ENCODE peak calls at places on chromosomes 4 and X, in six cellular contexts. One of them, this sample, is unnamed.

GRCh38 chrX:109740076-109740809 is 7.2 kb upstream of the ACSL4 start:
- DNase-seq in activated T-cell treated with anti-CD3 and anti-CD28 coated beads for 24 hours: no peak
- DNase-seq in renal cortical epithelial cell: peak; percentile 67
- DNase-seq in Caki2: no peak
- DNase-seq in NCI-H748 treated with DMSO at 0.1 percent for 48 hours: no peak
- DNase-seq in CD4-positive, alpha-beta T cell: no peak
- DNase-seq in this sample: peak; percentile 72

GRCh38 chrX:2767631-2768455 is 16.0 kb downstream of the XG start:
- DNase-seq in Caki2: peak; percentile 22
- DNase-seq in NCI-H748 treated with DMSO at 0.1 percent for 48 hours: peak; percentile 1
- DNase-seq in activated T-cell treated with anti-CD3 and anti-CD28 coated beads for 24 hours: no peak
- DNase-seq in CD4-positive, alpha-beta T cell: no peak
- DNase-seq in renal cortical epithelial cell: no peak
- DNase-seq in this sample: peak; percentile 37

GRCh38 chr4:10135252-10135651 is 18.7 kb upstream of the WDR1 start:
- DNase-seq in renal cortical epithelial cell: no peak
- DNase-seq in activated T-cell treated with anti-CD3 and anti-CD28 coated beads for 24 hours: no peak
- DNase-seq in CD4-positive, alpha-beta T cell: no peak
- DNase-seq in NCI-H748 treated with DMSO at 0.1 percent for 48 hours: no peak
- DNase-seq in Caki2: no peak
- DNase-seq in this sample: no peak

GRCh38 chr4:56757270-56757746 is 64.2 kb downstream of the SPINK2 start:
- DNase-seq in renal cortical epithelial cell: peak; percentile 58
- DNase-seq in NCI-H748 treated with DMSO at 0.1 percent for 48 hours: no peak
- DNase-seq in activated T-cell treated with anti-CD3 and anti-CD28 coated beads for 24 hours: no peak
- DNase-seq in CD4-positive, alpha-beta T cell: peak; percentile 10
- DNase-seq in Caki2: no peak
- DNase-seq in this sample: peak; percentile 49

GRCh38 chr4:153823483-153823882 is 34.6 kb upstream of the SFRP2 start:
- DNase-seq in activated T-cell treated with anti-CD3 and anti-CD28 coated beads for 24 hours: no peak
- DNase-seq in Caki2: no peak
- DNase-seq in CD4-positive, alpha-beta T cell: no peak
- DNase-seq in NCI-H748 treated with DMSO at 0.1 percent for 48 hours: no peak
- DNase-seq in renal cortical epithelial cell: no peak
- DNase-seq in this sample: no peak

GRCh38 chrX:131477498-131477897 is 66.4 kb upstream of the OR13H1 start:
- DNase-seq in CD4-positive, alpha-beta T cell: no peak
- DNase-seq in NCI-H748 treated with DMSO at 0.1 percent for 48 hours: peak; percentile 64
- DNase-seq in activated T-cell treated with anti-CD3 and anti-CD28 coated beads for 24 hours: no peak
- DNase-seq in renal cortical epithelial cell: no peak
- DNase-seq in Caki2: no peak
- DNase-seq in this sample: no peak

GRCh38 chr4:40976343-40976742 is 226.6 kb downstream of the NSUN7 start:
- DNase-seq in NCI-H748 treated with DMSO at 0.1 percent for 48 hours: peak; percentile 26
- DNase-seq in renal cortical epithelial cell: peak; percentile 75
- DNase-seq in activated T-cell treated with anti-CD3 and anti-CD28 coated beads for 24 hours: peak; percentile 7
- DNase-seq in CD4-positive, alpha-beta T cell: no peak
- DNase-seq in Caki2: peak; percentile 24
- DNase-seq in this sample: peak; percentile 79

GRCh38 chr4:87030606-87031441 is 96.0 kb downstream of the AFF1 start:
- DNase-seq in CD4-positive, alpha-beta T cell: no peak
- DNase-seq in NCI-H748 treated with DMSO at 0.1 percent for 48 hours: no peak
- DNase-seq in renal cortical epithelial cell: no peak
- DNase-seq in activated T-cell treated with anti-CD3 and anti-CD28 coated beads for 24 hours: no peak
- DNase-seq in Caki2: no peak
- DNase-seq in this sample: peak; percentile 56

GRCh38 chr4:89497517-89498308 is 190.1 kb upstream of the GPRIN3 start:
- DNase-seq in NCI-H748 treated with DMSO at 0.1 percent for 48 hours: no peak
- DNase-seq in Caki2: no peak
- DNase-seq in CD4-positive, alpha-beta T cell: no peak
- DNase-seq in activated T-cell treated with anti-CD3 and anti-CD28 coated beads for 24 hours: no peak
- DNase-seq in renal cortical epithelial cell: no peak
- DNase-seq in this sample: peak; percentile 57

GRCh38 chrX:9842541-9842940 is 56.3 kb downstream of the SHROOM2 start:
- DNase-seq in activated T-cell treated with anti-CD3 and anti-CD28 coated beads for 24 hours: no peak
- DNase-seq in Caki2: peak; percentile 22
- DNase-seq in NCI-H748 treated with DMSO at 0.1 percent for 48 hours: no peak
- DNase-seq in renal cortical epithelial cell: peak; percentile 35
- DNase-seq in CD4-positive, alpha-beta T cell: no peak
- DNase-seq in this sample: no peak

GRCh38 chr4:107757860-107758476 is 37.9 kb upstream of the PAPSS1 start:
- DNase-seq in Caki2: no peak
- DNase-seq in CD4-positive, alpha-beta T cell: no peak
- DNase-seq in NCI-H748 treated with DMSO at 0.1 percent for 48 hours: peak; percentile 8
- DNase-seq in renal cortical epithelial cell: peak; percentile 65
- DNase-seq in activated T-cell treated with anti-CD3 and anti-CD28 coated beads for 24 hours: no peak
- DNase-seq in this sample: peak; percentile 70

GRCh38 chr4:1746265-1746691 is 25.0 kb downstream of the TACC3 start:
- DNase-seq in renal cortical epithelial cell: peak; percentile 23
- DNase-seq in NCI-H748 treated with DMSO at 0.1 percent for 48 hours: no peak
- DNase-seq in activated T-cell treated with anti-CD3 and anti-CD28 coated beads for 24 hours: peak; percentile 76
- DNase-seq in CD4-positive, alpha-beta T cell: peak; percentile 70
- DNase-seq in Caki2: no peak
- DNase-seq in this sample: peak; percentile 72

GRCh38 chr4:60582167-60582566 is 618.0 kb upstream of the ADGRL3 start:
- DNase-seq in Caki2: no peak
- DNase-seq in CD4-positive, alpha-beta T cell: no peak
- DNase-seq in renal cortical epithelial cell: no peak
- DNase-seq in activated T-cell treated with anti-CD3 and anti-CD28 coated beads for 24 hours: no peak
- DNase-seq in NCI-H748 treated with DMSO at 0.1 percent for 48 hours: no peak
- DNase-seq in this sample: no peak

GRCh38 chr4:7299051-7299907 is 106.9 kb downstream of the SORCS2 start:
- DNase-seq in Caki2: no peak
- DNase-seq in NCI-H748 treated with DMSO at 0.1 percent for 48 hours: no peak
- DNase-seq in CD4-positive, alpha-beta T cell: no peak
- DNase-seq in renal cortical epithelial cell: no peak
- DNase-seq in activated T-cell treated with anti-CD3 and anti-CD28 coated beads for 24 hours: no peak
- DNase-seq in this sample: no peak

GRCh38 chr4:175427751-175428150 is 384.3 kb downstream of the GPM6A start:
- DNase-seq in NCI-H748 treated with DMSO at 0.1 percent for 48 hours: no peak
- DNase-seq in Caki2: no peak
- DNase-seq in activated T-cell treated with anti-CD3 and anti-CD28 coated beads for 24 hours: no peak
- DNase-seq in CD4-positive, alpha-beta T cell: no peak
- DNase-seq in renal cortical epithelial cell: no peak
- DNase-seq in this sample: no peak

GRCh38 chrX:15761564-15762191 is 23.6 kb downstream of the CA5B start:
- DNase-seq in NCI-H748 treated with DMSO at 0.1 percent for 48 hours: no peak
- DNase-seq in activated T-cell treated with anti-CD3 and anti-CD28 coated beads for 24 hours: no peak
- DNase-seq in CD4-positive, alpha-beta T cell: no peak
- DNase-seq in renal cortical epithelial cell: no peak
- DNase-seq in Caki2: no peak
- DNase-seq in this sample: peak; percentile 42

GRCh38 chrX:154840856-154841255 is 6.4 kb upstream of the SMIM9 start:
- DNase-seq in NCI-H748 treated with DMSO at 0.1 percent for 48 hours: peak; percentile 54
- DNase-seq in Caki2: peak; percentile 28
- DNase-seq in renal cortical epithelial cell: peak; percentile 43
- DNase-seq in CD4-positive, alpha-beta T cell: no peak
- DNase-seq in activated T-cell treated with anti-CD3 and anti-CD28 coated beads for 24 hours: no peak
- DNase-seq in this sample: peak; percentile 79

GRCh38 chr4:118335316-118335715 is 17.5 kb downstream of the PRSS12 start:
- DNase-seq in CD4-positive, alpha-beta T cell: no peak
- DNase-seq in renal cortical epithelial cell: no peak
- DNase-seq in activated T-cell treated with anti-CD3 and anti-CD28 coated beads for 24 hours: no peak
- DNase-seq in Caki2: no peak
- DNase-seq in NCI-H748 treated with DMSO at 0.1 percent for 48 hours: no peak
- DNase-seq in this sample: no peak

GRCh38 chr4:152197211-152197610 is 338.7 kb downstream of the FBXW7 start:
- DNase-seq in renal cortical epithelial cell: no peak
- DNase-seq in activated T-cell treated with anti-CD3 and anti-CD28 coated beads for 24 hours: no peak
- DNase-seq in Caki2: no peak
- DNase-seq in NCI-H748 treated with DMSO at 0.1 percent for 48 hours: no peak
- DNase-seq in CD4-positive, alpha-beta T cell: no peak
- DNase-seq in this sample: no peak

GRCh38 chrX:106917830-106918500 is 2.2 kb upstream of the CLDN2 start:
- DNase-seq in activated T-cell treated with anti-CD3 and anti-CD28 coated beads for 24 hours: no peak
- DNase-seq in renal cortical epithelial cell: peak; percentile 95
- DNase-seq in CD4-positive, alpha-beta T cell: no peak
- DNase-seq in Caki2: peak; percentile 65
- DNase-seq in NCI-H748 treated with DMSO at 0.1 percent for 48 hours: no peak
- DNase-seq in this sample: peak; percentile 82

GRCh38 chr4:17565846-17566245 is 11.2 kb upstream of the LAP3 start:
- DNase-seq in renal cortical epithelial cell: no peak
- DNase-seq in Caki2: no peak
- DNase-seq in NCI-H748 treated with DMSO at 0.1 percent for 48 hours: no peak
- DNase-seq in activated T-cell treated with anti-CD3 and anti-CD28 coated beads for 24 hours: no peak
- DNase-seq in CD4-positive, alpha-beta T cell: no peak
- DNase-seq in this sample: no peak

GRCh38 chrX:97030947-97031346 is 147.2 kb downstream of the RPA4 start:
- DNase-seq in Caki2: no peak
- DNase-seq in renal cortical epithelial cell: no peak
- DNase-seq in activated T-cell treated with anti-CD3 and anti-CD28 coated beads for 24 hours: no peak
- DNase-seq in CD4-positive, alpha-beta T cell: no peak
- DNase-seq in NCI-H748 treated with DMSO at 0.1 percent for 48 hours: no peak
- DNase-seq in this sample: no peak

GRCh38 chr4:101931619-101932018 is 141.1 kb downstream of the BANK1 start:
- DNase-seq in Caki2: no peak
- DNase-seq in activated T-cell treated with anti-CD3 and anti-CD28 coated beads for 24 hours: no peak
- DNase-seq in renal cortical epithelial cell: no peak
- DNase-seq in NCI-H748 treated with DMSO at 0.1 percent for 48 hours: no peak
- DNase-seq in CD4-positive, alpha-beta T cell: no peak
- DNase-seq in this sample: no peak

GRCh38 chr4:43380093-43380492 is 487.6 kb downstream of the GRXCR1 start:
- DNase-seq in CD4-positive, alpha-beta T cell: no peak
- DNase-seq in NCI-H748 treated with DMSO at 0.1 percent for 48 hours: no peak
- DNase-seq in renal cortical epithelial cell: no peak
- DNase-seq in activated T-cell treated with anti-CD3 and anti-CD28 coated beads for 24 hours: no peak
- DNase-seq in Caki2: no peak
- DNase-seq in this sample: no peak

GRCh38 chrX:68631331-68631730 is 16.1 kb upstream of the STARD8 start:
- DNase-seq in Caki2: no peak
- DNase-seq in activated T-cell treated with anti-CD3 and anti-CD28 coated beads for 24 hours: no peak
- DNase-seq in CD4-positive, alpha-beta T cell: no peak
- DNase-seq in renal cortical epithelial cell: no peak
- DNase-seq in NCI-H748 treated with DMSO at 0.1 percent for 48 hours: no peak
- DNase-seq in this sample: no peak

GRCh38 chrX:133415276-133416105 is at the start of gene GPC4:
- DNase-seq in renal cortical epithelial cell: no peak
- DNase-seq in activated T-cell treated with anti-CD3 and anti-CD28 coated beads for 24 hours: no peak
- DNase-seq in Caki2: peak; percentile 60
- DNase-seq in NCI-H748 treated with DMSO at 0.1 percent for 48 hours: no peak
- DNase-seq in CD4-positive, alpha-beta T cell: no peak
- DNase-seq in this sample: peak; percentile 4

This sample was measured in fibroblast of pulmonary artery.